ENCODE peak calls at places on chromosome 14, in seven cellular contexts. N, I, D, F, M, P and B are unnamed samples.

GRCh38 chr14:53845813-53846693 is 110.6 kb downstream of the BMP4 start:
- DNase-seq in F (no peak), I (no peak), P (peak), N (no peak), M (no peak), D (no peak), B (no peak)

GRCh38 chr14:34328178-34328577 is 133.9 kb downstream of the SPTSSA start:
- DNase-seq in F (peak), P (no peak), N (no peak), I (no peak), M (no peak), D (no peak), B (no peak)

GRCh38 chr14:44777567-44777966 is 184.2 kb downstream of the KLHL28 start:
- DNase-seq in N (no peak), F (no peak), I (no peak), P (no peak), M (no peak), D (no peak), B (no peak)

GRCh38 chr14:44168566-44168965 is 338.5 kb downstream of the FSCB start:
- DNase-seq in F (no peak), M (no peak), I (no peak), D (no peak), N (no peak), P (no peak), B (no peak)

GRCh38 chr14:49868720-49869114 is 16.1 kb upstream of the NEMF start:
- DNase-seq in I (no peak), P (no peak), D (peak), N (no peak), F (no peak), M (no peak), B (no peak)

GRCh38 chr14:90743826-90744225 is 72.4 kb downstream of the TTC7B start:
- DNase-seq in I (no peak), M (no peak), P (no peak), N (no peak), D (no peak), F (no peak), B (no peak)

GRCh38 chr14:70045715-70046535 is 142.8 kb downstream of the SLC8A3 start:
- DNase-seq in F (peak), I (peak), M (peak), P (peak), N (no peak), D (peak), B (peak)

GRCh38 chr14:57326253-57326652 is 57.5 kb downstream of the AP5M1 start:
- DNase-seq in I (no peak), P (no peak), D (no peak), N (no peak), M (peak), F (no peak), B (peak)

GRCh38 chr14:89673499-89674225 is 256.6 kb upstream of the FOXN3 start:
- DNase-seq in M (no peak), D (no peak), I (peak), P (no peak), F (peak), N (no peak), B (no peak)

GRCh38 chr14:24372701-24373416 is 4.9 kb downstream of the NFATC4 start:
- DNase-seq in P (no peak), D (no peak), M (no peak), I (no peak), N (no peak), F (peak), B (no peak)

GRCh38 chr14:44396226-44396625 is 110.9 kb downstream of the FSCB start:
- DNase-seq in N (no peak), P (no peak), M (no peak), I (no peak), F (no peak), D (no peak), B (no peak)

GRCh38 chr14:33563492-33563891 is 387.4 kb downstream of the EGLN3 start:
- DNase-seq in N (no peak), D (no peak), F (no peak), I (no peak), M (no peak), P (no peak), B (no peak)

GRCh38 chr14:89479802-89480201 is 62.8 kb upstream of the FOXN3 start:
- DNase-seq in I (no peak), M (no peak), P (no peak), D (no peak), F (peak), N (no peak), B (no peak)

GRCh38 chr14:34423445-34423844 is 38.6 kb downstream of the SPTSSA start:
- DNase-seq in M (no peak), P (no peak), I (no peak), D (peak), F (no peak), N (no peak), B (no peak)

GRCh38 chr14:101506211-101506920 is 54.9 kb upstream of the DIO3 start:
- DNase-seq in P (no peak), I (no peak), M (no peak), F (no peak), D (no peak), N (peak), B (no peak)

GRCh38 chr14:38078393-38078792 is 129.3 kb upstream of the SSTR1 start:
- DNase-seq in D (no peak), M (no peak), F (no peak), N (no peak), I (no peak), P (peak), B (no peak)

GRCh38 chr14:39666386-39666785 is 234.2 kb upstream of the FBXO33 start:
- DNase-seq in P (no peak), M (no peak), I (no peak), D (no peak), N (no peak), F (no peak), B (no peak)

GRCh38 chr14:31902002-31902401 is 175.1 kb upstream of the ARHGAP5 start:
- DNase-seq in P (peak), F (no peak), I (no peak), D (no peak), M (no peak), N (no peak), B (no peak)

GRCh38 chr14:25121342-25122129 is 71.6 kb upstream of the STXBP6 start:
- DNase-seq in M (no peak), N (no peak), I (peak), D (no peak), P (no peak), F (peak), B (no peak)

GRCh38 chr14:36870776-36871175 is 209.1 kb downstream of the PAX9 start:
- DNase-seq in P (no peak), N (no peak), F (no peak), M (no peak), D (no peak), I (no peak), B (no peak)

GRCh38 chr14:93318927-93319326 is 13.9 kb downstream of the BTBD7 start:
- DNase-seq in N (no peak), I (no peak), D (no peak), P (no peak), F (no peak), M (no peak), B (no peak)

GRCh38 chr14:22925513-22925912 is 3.7 kb downstream of the PRMT5 start:
- DNase-seq in D (no peak), F (no peak), M (no peak), P (no peak), N (no peak), I (no peak), B (no peak)

GRCh38 chr14:48744202-48744601 is 842.0 kb downstream of the RPS29 start:
- DNase-seq in D (no peak), N (no peak), M (no peak), I (no peak), F (no peak), P (no peak), B (no peak)

GRCh38 chr14:57831981-57832380 is 33.9 kb downstream of the SLC35F4 start:
- DNase-seq in M (no peak), I (peak), P (no peak), N (no peak), D (peak), F (no peak), B (no peak)

GRCh38 chr14:57712101-57712500 is 153.8 kb downstream of the SLC35F4 start:
- DNase-seq in N (no peak), D (no peak), P (no peak), F (no peak), M (no peak), I (no peak), B (no peak)

GRCh38 chr14:31118892-31119291 is 88.7 kb downstream of the HECTD1 start:
- DNase-seq in M (no peak), F (peak), N (no peak), P (no peak), I (no peak), D (no peak), B (no peak)

GRCh38 chr14:56135001-56135400 is 16.8 kb downstream of the PELI2 start:
- DNase-seq in F (no peak), N (no peak), M (no peak), D (no peak), I (no peak), P (no peak), B (no peak)

GRCh38 chr14:29927596-29928341 is at the start of gene PRKD1:
- DNase-seq in I (peak), P (peak), D (peak), F (peak), N (peak), M (no peak), B (peak)

GRCh38 chr14:56059054-56059453 is 59.2 kb upstream of the PELI2 start:
- DNase-seq in I (no peak), D (no peak), P (no peak), N (no peak), F (peak), M (no peak), B (no peak)

GRCh38 chr14:19851365-19851764 is 23.6 kb upstream of the OR4K2 start:
- DNase-seq in M (no peak), P (no peak), D (no peak), N (no peak), F (no peak), I (no peak), B (no peak)

GRCh38 chr14:19743256-19743655 is at the start of gene OR4Q3:
- DNase-seq in N (no peak), F (no peak), M (no peak), D (no peak), P (no peak), I (no peak), B (no peak)

GRCh38 chr14:56273151-56273550 is 154.9 kb downstream of the PELI2 start:
- DNase-seq in N (no peak), M (no peak), D (no peak), F (peak), I (no peak), P (no peak), B (no peak)

GRCh38 chr14:39739796-39740195 is 307.6 kb upstream of the FBXO33 start:
- DNase-seq in N (peak), M (no peak), F (no peak), P (no peak), D (no peak), I (no peak), B (no peak)

GRCh38 chr14:33918256-33918655 is 32.6 kb downstream of the EGLN3 start:
- DNase-seq in N (no peak), P (no peak), D (no peak), I (no peak), M (no peak), F (no peak), B (no peak)

GRCh38 chr14:81302613-81303012 is 81.9 kb upstream of the GTF2A1 start:
- DNase-seq in N (no peak), D (no peak), I (no peak), P (peak), M (no peak), F (no peak), B (no peak)

GRCh38 chr14:21825845-21826244 is 152.2 kb upstream of the OR4E1 start:
- DNase-seq in M (no peak), P (no peak), N (no peak), D (no peak), F (no peak), I (no peak), B (no peak)

GRCh38 chr14:21822109-21822508 is 148.5 kb upstream of the OR4E1 start:
- DNase-seq in M (no peak), I (no peak), F (no peak), P (no peak), D (no peak), N (no peak), B (no peak)

GRCh38 chr14:21825147-21825743 is 151.6 kb upstream of the OR4E1 start:
- DNase-seq in P (peak), F (no peak), M (peak), D (peak), N (no peak), I (peak), B (peak)
- TF ChIP-seq CTCF in P (peak), F (no peak), M (peak), D (peak), N (no peak), I (peak), B (peak)

GRCh38 chr14:41280745-41281144 is 325.9 kb upstream of the LRFN5 start:
- DNase-seq in I (peak), N (no peak), D (peak), P (no peak), F (peak), M (no peak), B (no peak)
- TF ChIP-seq CTCF in I (peak), N (no peak), D (peak), P (no peak), F (no peak), M (no peak), B (no peak)

GRCh38 chr14:103296987-103297386 is 37.0 kb upstream of the EIF5 start:
- DNase-seq in P (no peak), N (peak), M (no peak), F (no peak), I (no peak), D (peak), B (no peak)
- TF ChIP-seq CTCF in P (no peak), N (no peak), M (no peak), F (no peak), I (no peak), D (peak), B (no peak)

DNA sequence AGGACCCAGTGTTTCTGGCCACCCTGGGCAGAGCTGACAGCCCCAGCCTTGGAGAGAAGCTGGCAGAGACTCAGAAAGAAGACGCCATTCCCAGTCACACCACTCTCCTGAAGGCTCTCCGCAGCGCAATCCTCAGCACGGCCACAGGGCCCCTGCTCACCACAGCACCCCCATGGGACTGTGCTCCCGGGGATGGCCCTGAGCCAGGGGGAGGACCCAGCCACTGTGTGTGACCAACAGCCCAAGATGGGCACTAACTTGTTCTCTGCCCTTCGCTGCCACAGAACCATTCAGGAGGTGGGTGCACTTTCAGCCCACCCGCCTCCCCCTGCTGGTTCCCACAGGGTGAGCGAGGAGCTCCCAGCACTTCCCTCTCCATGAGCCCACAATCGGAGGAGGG is 57.1 kb downstream of the CCNK start:
- DNase-seq in M (no peak), F (no peak), N (no peak), P (no peak), D (no peak), I (no peak), B (no peak)
- TF ChIP-seq CTCF in M (no peak), F (no peak), N (no peak), P (peak), D (peak), I (peak), B (no peak)

GRCh38 chr14:75926431-75926830 is 55.4 kb downstream of the TGFB3 start:
- DNase-seq in P (no peak), F (no peak), N (no peak), M (no peak), I (no peak), D (no peak), B (no peak)
- TF ChIP-seq CTCF in P (no peak), F (no peak), N (no peak), M (no peak), I (no peak), D (no peak), B (no peak)

DNA sequence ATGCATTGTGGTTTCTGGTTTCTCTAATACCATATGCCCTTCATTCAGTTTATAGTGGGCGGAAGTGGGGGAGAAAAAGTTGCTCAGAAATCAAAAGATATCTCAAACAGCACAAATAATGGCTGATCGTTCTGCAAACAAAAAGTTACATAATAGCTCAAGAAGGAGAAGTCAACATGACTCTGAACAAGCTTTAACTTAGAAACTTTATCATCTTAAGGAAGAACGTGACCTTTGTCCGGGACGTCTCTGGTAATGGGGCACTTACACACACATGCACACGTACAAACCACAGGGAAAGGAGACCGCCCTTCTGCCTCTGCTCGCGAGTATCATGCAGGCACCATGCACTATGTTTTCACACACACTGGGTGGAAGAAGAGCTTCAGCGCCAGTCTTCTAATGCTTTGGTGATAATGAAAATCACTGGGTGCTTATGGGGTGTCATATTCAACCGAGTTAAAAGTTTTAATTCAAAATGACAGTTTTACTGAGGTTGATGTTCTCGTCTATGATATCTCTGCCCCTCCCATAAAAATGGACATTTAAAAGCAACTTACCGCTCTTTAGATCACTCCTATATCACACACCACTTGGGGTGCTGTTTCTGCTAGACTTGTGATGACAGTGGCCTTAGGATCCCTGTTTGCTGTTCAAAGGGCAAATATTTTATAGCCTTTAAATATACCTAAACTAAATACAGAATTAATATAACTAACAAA is 4.7 kb downstream of the FOS start:
- DNase-seq in M (no peak), P (peak), I (no peak), N (no peak), D (no peak), F (peak), B (no peak)
- TF ChIP-seq CTCF in M (no peak), P (no peak), I (peak), N (no peak), D (peak), F (no peak), B (no peak)

DNA sequence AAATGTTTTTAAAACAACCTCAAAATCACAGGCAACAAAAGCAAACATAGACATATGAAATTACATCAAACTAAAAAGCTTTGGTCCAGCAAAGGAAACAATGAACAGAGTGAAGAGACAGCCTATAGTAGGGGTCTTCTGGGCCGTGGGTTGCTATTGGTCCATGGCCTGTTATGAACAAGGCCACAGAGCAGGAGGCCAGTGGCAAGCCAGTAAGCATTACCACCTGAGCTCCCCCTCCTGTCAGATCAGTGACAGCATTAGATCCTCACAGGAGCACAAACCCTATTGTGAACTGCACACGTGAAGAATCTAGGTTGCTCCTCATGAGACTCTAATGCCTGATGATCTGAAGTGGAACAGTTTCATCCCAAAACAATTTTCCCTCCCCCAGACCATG is 174.0 kb downstream of the DIO2 start:
- DNase-seq in P (no peak), D (no peak), F (no peak), I (no peak), N (no peak), M (no peak), B (no peak)
- TF ChIP-seq CTCF in P (no peak), D (no peak), F (no peak), I (no peak), N (no peak), M (no peak), B (no peak)